ENCODE peak calls at places on chromosomes 11 and 22, in five cellular contexts. One of them, this sample, is unnamed.
A peak's percentile ranks its signal among the peaks of the same experiment; 100 is the strongest.

GRCh38 chr22:49027122-49027670 is 800.5 kb downstream of the BRD1 start:
- DNase-seq in glutamatergic neuron: no peak
- DNase-seq in sigmoid colon: no peak
- DNase-seq in chondrocyte: peak; percentile 72
- DNase-seq in brain microvascular endothelial cell: no peak
- DNase-seq in this sample: no peak

GRCh38 chr11:38460901-38461300 is 1862.9 kb upstream of the RAG2 start:
- DNase-seq in glutamatergic neuron: peak; percentile 23
- DNase-seq in sigmoid colon: no peak
- DNase-seq in chondrocyte: no peak
- DNase-seq in brain microvascular endothelial cell: peak; percentile 92
- DNase-seq in this sample: no peak

GRCh38 chr11:73766763-73767162 is 5.9 kb upstream of the RAB6A start:
- DNase-seq in glutamatergic neuron: no peak
- DNase-seq in sigmoid colon: no peak
- DNase-seq in chondrocyte: no peak
- DNase-seq in brain microvascular endothelial cell: no peak
- DNase-seq in this sample: no peak

GRCh38 chr22:35616043-35616442 is 1.1 kb downstream of the MB start:
- DNase-seq in glutamatergic neuron: no peak
- DNase-seq in sigmoid colon: no peak
- DNase-seq in chondrocyte: no peak
- DNase-seq in brain microvascular endothelial cell: no peak
- DNase-seq in this sample: no peak

GRCh38 chr22:23227380-23227779 is 47.1 kb downstream of the BCR start:
- DNase-seq in glutamatergic neuron: no peak
- DNase-seq in sigmoid colon: no peak
- DNase-seq in chondrocyte: no peak
- DNase-seq in brain microvascular endothelial cell: no peak
- DNase-seq in this sample: no peak

GRCh38 chr11:72100462-72100861 is 2.6 kb downstream of the LAMTOR1 start:
- DNase-seq in glutamatergic neuron: no peak
- DNase-seq in sigmoid colon: no peak
- DNase-seq in chondrocyte: no peak
- DNase-seq in brain microvascular endothelial cell: no peak
- DNase-seq in this sample: no peak

GRCh38 chr11:118820412-118821357 is 29.7 kb upstream of the DDX6 start:
- DNase-seq in glutamatergic neuron: no peak
- DNase-seq in sigmoid colon: peak; percentile 96
- DNase-seq in chondrocyte: no peak
- DNase-seq in brain microvascular endothelial cell: no peak
- DNase-seq in this sample: no peak

GRCh38 chr11:74147199-74147929 is 23.4 kb downstream of the C2CD3 start:
- DNase-seq in glutamatergic neuron: no peak
- DNase-seq in sigmoid colon: no peak
- DNase-seq in chondrocyte: no peak
- DNase-seq in brain microvascular endothelial cell: no peak
- DNase-seq in this sample: no peak

GRCh38 chr11:31790649-31791048 is 20.5 kb downstream of the PAX6 start:
- DNase-seq in glutamatergic neuron: no peak
- DNase-seq in sigmoid colon: no peak
- DNase-seq in chondrocyte: no peak
- DNase-seq in brain microvascular endothelial cell: no peak
- DNase-seq in this sample: no peak

GRCh38 chr11:72274435-72274834 is 30.5 kb upstream of the PHOX2A start:
- DNase-seq in glutamatergic neuron: no peak
- DNase-seq in sigmoid colon: no peak
- DNase-seq in chondrocyte: no peak
- DNase-seq in brain microvascular endothelial cell: no peak
- DNase-seq in this sample: no peak

GRCh38 chr11:133163463-133164419 is 368.6 kb downstream of the OPCML start:
- DNase-seq in glutamatergic neuron: no peak
- DNase-seq in sigmoid colon: no peak
- DNase-seq in chondrocyte: no peak
- DNase-seq in brain microvascular endothelial cell: peak; percentile 36
- DNase-seq in this sample: no peak

GRCh38 chr11:63462126-63462525 is 28.8 kb downstream of the PLAAT5 start:
- DNase-seq in glutamatergic neuron: no peak
- DNase-seq in sigmoid colon: no peak
- DNase-seq in chondrocyte: no peak
- DNase-seq in brain microvascular endothelial cell: no peak
- DNase-seq in this sample: no peak

GRCh38 chr22:47759909-47760308 is 997.5 kb downstream of the TBC1D22A start:
- DNase-seq in glutamatergic neuron: no peak
- DNase-seq in sigmoid colon: no peak
- DNase-seq in chondrocyte: no peak
- DNase-seq in brain microvascular endothelial cell: no peak
- DNase-seq in this sample: no peak

GRCh38 chr22:39414886-39415285 is 15.3 kb downstream of the TAB1 start:
- DNase-seq in glutamatergic neuron: no peak
- DNase-seq in sigmoid colon: no peak
- DNase-seq in chondrocyte: peak; percentile 61
- DNase-seq in brain microvascular endothelial cell: no peak
- DNase-seq in this sample: no peak

GRCh38 chr11:88103337-88104206 is 71.7 kb downstream of the RAB38 start:
- DNase-seq in glutamatergic neuron: peak; percentile 40
- DNase-seq in sigmoid colon: no peak
- DNase-seq in chondrocyte: no peak
- DNase-seq in brain microvascular endothelial cell: peak; percentile 69
- DNase-seq in this sample: no peak

GRCh38 chr11:112223125-112223524 is 3.1 kb upstream of the PTS start:
- DNase-seq in glutamatergic neuron: no peak
- DNase-seq in sigmoid colon: no peak
- DNase-seq in chondrocyte: no peak
- DNase-seq in brain microvascular endothelial cell: no peak
- DNase-seq in this sample: no peak

GRCh38 chr11:31825453-31826391 is 14.6 kb upstream of the PAX6 start:
- DNase-seq in glutamatergic neuron: no peak
- DNase-seq in sigmoid colon: no peak
- DNase-seq in chondrocyte: no peak
- DNase-seq in brain microvascular endothelial cell: no peak
- DNase-seq in this sample: no peak

GRCh38 chr11:47869548-47870393 is 21.6 kb upstream of the NUP160 start:
- DNase-seq in glutamatergic neuron: no peak
- DNase-seq in sigmoid colon: no peak
- DNase-seq in chondrocyte: no peak
- DNase-seq in brain microvascular endothelial cell: no peak
- DNase-seq in this sample: no peak

GRCh38 chr22:20551805-20552449 is 44.5 kb downstream of the MED15 start:
- DNase-seq in glutamatergic neuron: peak; percentile 52
- DNase-seq in sigmoid colon: peak; percentile 79
- DNase-seq in chondrocyte: peak; percentile 55
- DNase-seq in brain microvascular endothelial cell: no peak
- DNase-seq in this sample: no peak
- TF ChIP-seq CTCF in glutamatergic neuron: peak; percentile 34
- TF ChIP-seq CTCF in sigmoid colon: peak; percentile 40
- TF ChIP-seq CTCF in chondrocyte: peak; percentile 64
- TF ChIP-seq CTCF in brain microvascular endothelial cell: peak; percentile 62
- TF ChIP-seq CTCF in this sample: no peak

DNA sequence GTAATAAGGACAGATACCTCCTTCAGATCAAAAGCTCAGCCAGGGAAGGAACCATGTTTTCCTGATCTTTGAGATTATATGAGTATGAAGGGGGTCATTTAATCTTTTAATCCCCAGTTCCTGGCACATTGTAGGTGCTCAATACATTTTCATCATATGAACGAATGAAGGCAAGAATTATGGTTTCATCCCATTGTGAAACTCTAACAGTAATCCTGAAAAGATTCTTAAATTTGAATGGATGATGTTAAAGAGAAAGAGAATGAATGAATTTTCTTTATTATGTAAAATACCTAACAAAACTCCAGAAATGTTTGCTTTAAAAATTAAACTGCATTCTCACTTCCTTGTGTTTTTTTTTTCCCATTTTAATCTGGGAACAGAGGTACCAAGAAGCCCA is 162.2 kb upstream of the MTMR2 start:
- DNase-seq in glutamatergic neuron: no peak
- DNase-seq in sigmoid colon: no peak
- DNase-seq in chondrocyte: no peak
- DNase-seq in brain microvascular endothelial cell: no peak
- DNase-seq in this sample: no peak
- TF ChIP-seq CTCF in glutamatergic neuron: no peak
- TF ChIP-seq CTCF in sigmoid colon: no peak
- TF ChIP-seq CTCF in chondrocyte: no peak
- TF ChIP-seq CTCF in brain microvascular endothelial cell: no peak
- TF ChIP-seq CTCF in this sample: no peak

GRCh38 chr11:127345819-127346459 is 345.4 kb upstream of the KIRREL3 start:
- DNase-seq in glutamatergic neuron: peak; percentile 69
- DNase-seq in sigmoid colon: no peak
- DNase-seq in chondrocyte: no peak
- DNase-seq in brain microvascular endothelial cell: peak; percentile 15
- DNase-seq in this sample: no peak
- TF ChIP-seq CTCF in glutamatergic neuron: peak; percentile 85
- TF ChIP-seq CTCF in sigmoid colon: peak; percentile 55
- TF ChIP-seq CTCF in chondrocyte: peak; percentile 88
- TF ChIP-seq CTCF in brain microvascular endothelial cell: peak; percentile 88
- TF ChIP-seq CTCF in this sample: no peak

GRCh38 chr22:30289980-30290313 is 642 bp upstream of the CASTOR1 start:
- DNase-seq in glutamatergic neuron: no peak
- DNase-seq in sigmoid colon: no peak
- DNase-seq in chondrocyte: no peak
- DNase-seq in brain microvascular endothelial cell: no peak
- DNase-seq in this sample: no peak
- TF ChIP-seq CTCF in glutamatergic neuron: no peak
- TF ChIP-seq CTCF in sigmoid colon: no peak
- TF ChIP-seq CTCF in chondrocyte: peak; percentile 26
- TF ChIP-seq CTCF in brain microvascular endothelial cell: no peak
- TF ChIP-seq CTCF in this sample: no peak

GRCh38 chr22:41021655-41022454 is 70.5 kb upstream of the EP300 start:
- DNase-seq in glutamatergic neuron: peak; percentile 72
- DNase-seq in sigmoid colon: peak; percentile 88
- DNase-seq in chondrocyte: no peak
- DNase-seq in brain microvascular endothelial cell: no peak
- DNase-seq in this sample: peak; percentile 32
- TF ChIP-seq CTCF in glutamatergic neuron: no peak
- TF ChIP-seq CTCF in sigmoid colon: no peak
- TF ChIP-seq CTCF in chondrocyte: peak; percentile 54
- TF ChIP-seq CTCF in brain microvascular endothelial cell: no peak
- TF ChIP-seq CTCF in this sample: no peak

DNA sequence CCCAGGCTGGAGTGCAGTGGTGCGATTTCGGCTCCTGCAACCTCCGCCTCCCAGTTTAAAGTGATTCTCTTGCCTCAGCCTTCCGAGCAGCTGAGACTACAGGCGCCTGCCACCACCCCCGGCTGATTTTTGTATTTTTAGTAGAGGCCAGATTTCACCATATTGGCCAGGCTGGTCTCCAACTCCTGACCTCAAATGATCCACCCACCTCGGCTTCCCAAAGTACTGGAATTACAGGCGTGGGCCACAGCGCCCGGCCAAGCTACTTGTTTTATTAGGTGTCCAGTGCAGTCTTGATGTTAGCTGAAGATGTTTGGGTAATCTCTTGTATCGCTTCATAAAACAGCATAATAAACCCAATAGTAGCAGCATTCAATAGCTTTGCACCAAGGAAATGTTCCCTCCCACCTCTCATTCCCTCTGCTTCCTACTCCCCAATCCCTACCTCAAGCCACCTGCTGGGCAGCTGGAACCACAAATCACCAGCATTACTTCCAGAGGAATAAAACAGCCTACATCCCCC is 11.1 kb upstream of the GRIK4 start:
- DNase-seq in glutamatergic neuron: no peak
- DNase-seq in sigmoid colon: no peak
- DNase-seq in chondrocyte: no peak
- DNase-seq in brain microvascular endothelial cell: no peak
- DNase-seq in this sample: no peak
- TF ChIP-seq CTCF in glutamatergic neuron: no peak
- TF ChIP-seq CTCF in sigmoid colon: no peak
- TF ChIP-seq CTCF in chondrocyte: no peak
- TF ChIP-seq CTCF in brain microvascular endothelial cell: peak; percentile 10
- TF ChIP-seq CTCF in this sample: no peak

GRCh38 chr22:41237707-41238569 is 2.8 kb downstream of the CHADL start:
- DNase-seq in glutamatergic neuron: peak; percentile 66
- DNase-seq in sigmoid colon: peak; percentile 79
- DNase-seq in chondrocyte: no peak
- DNase-seq in brain microvascular endothelial cell: no peak
- DNase-seq in this sample: no peak
- TF ChIP-seq CTCF in glutamatergic neuron: peak; percentile 19
- TF ChIP-seq CTCF in sigmoid colon: peak; percentile 40
- TF ChIP-seq CTCF in chondrocyte: peak; percentile 71
- TF ChIP-seq CTCF in brain microvascular endothelial cell: no peak
- TF ChIP-seq CTCF in this sample: no peak

GRCh38 chr11:20127671-20128527 is 32.4 kb downstream of the DBX1 start:
- DNase-seq in glutamatergic neuron: peak; percentile 94
- DNase-seq in sigmoid colon: peak; percentile 87
- DNase-seq in chondrocyte: no peak
- DNase-seq in brain microvascular endothelial cell: peak; percentile 64
- DNase-seq in this sample: peak; percentile 78
- TF ChIP-seq CTCF in glutamatergic neuron: peak; percentile 87
- TF ChIP-seq CTCF in sigmoid colon: peak; percentile 82
- TF ChIP-seq CTCF in chondrocyte: peak; percentile 94
- TF ChIP-seq CTCF in brain microvascular endothelial cell: peak; percentile 92
- TF ChIP-seq CTCF in this sample: peak; percentile 12

GRCh38 chr22:41596776-41597634 is 7.4 kb upstream of the PMM1 start:
- DNase-seq in glutamatergic neuron: peak; percentile 75
- DNase-seq in sigmoid colon: peak; percentile 79
- DNase-seq in chondrocyte: peak; percentile 88
- DNase-seq in brain microvascular endothelial cell: peak; percentile 22
- DNase-seq in this sample: no peak

GRCh38 chr22:41598891-41599635 is 9.4 kb upstream of the PMM1 start:
- DNase-seq in glutamatergic neuron: no peak
- DNase-seq in sigmoid colon: no peak
- DNase-seq in chondrocyte: no peak
- DNase-seq in brain microvascular endothelial cell: no peak
- DNase-seq in this sample: no peak

GRCh38 chr22:41598081-41598480 is 8.4 kb upstream of the PMM1 start:
- DNase-seq in glutamatergic neuron: no peak
- DNase-seq in sigmoid colon: no peak
- DNase-seq in chondrocyte: no peak
- DNase-seq in brain microvascular endothelial cell: peak; percentile 86
- DNase-seq in this sample: no peak

GRCh38 chr22:41595703-41596102 is 6.1 kb upstream of the PMM1 start:
- DNase-seq in glutamatergic neuron: no peak
- DNase-seq in sigmoid colon: no peak
- DNase-seq in chondrocyte: no peak
- DNase-seq in brain microvascular endothelial cell: no peak
- DNase-seq in this sample: no peak

DNA sequence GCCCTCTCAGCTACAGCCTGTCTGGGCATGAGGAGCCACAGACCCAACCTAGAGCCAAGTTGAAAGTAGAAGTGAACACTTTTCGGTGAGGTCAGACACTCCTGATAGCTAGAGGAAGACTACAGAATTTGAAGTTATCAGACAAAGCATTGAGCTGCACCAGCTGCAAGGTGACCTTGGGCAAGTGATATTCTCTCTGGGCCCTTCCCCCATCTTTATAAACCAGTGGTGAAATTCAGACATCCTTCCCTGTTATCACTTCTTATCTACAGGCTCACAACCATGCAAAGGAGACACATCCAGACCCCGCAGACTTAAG is 8.0 kb upstream of the PMM1 start:
- DNase-seq in glutamatergic neuron: no peak
- DNase-seq in sigmoid colon: no peak
- DNase-seq in chondrocyte: no peak
- DNase-seq in brain microvascular endothelial cell: no peak
- DNase-seq in this sample: no peak
- TF ChIP-seq CTCF in glutamatergic neuron: no peak
- TF ChIP-seq CTCF in sigmoid colon: peak; percentile 23
- TF ChIP-seq CTCF in chondrocyte: peak; percentile 59
- TF ChIP-seq CTCF in brain microvascular endothelial cell: no peak
- TF ChIP-seq CTCF in this sample: no peak

This sample was measured in omental fat pad.